ENCODE peak calls at places on chromosomes 3 and 15, in seven cellular contexts. One of them, this sample, is unnamed.

GRCh38 chr3:59115355-59116136 is 65.7 kb upstream of the CFAP20DC start:
- DNase-seq in IMR-90: peak
- DNase-seq in neuronal stem cell: no peak
- DNase-seq in H9: no peak
- DNase-seq in mesenchymal stem cell: no peak
- DNase-seq in H1: no peak
- DNase-seq in trophoblast cell: no peak
- DNase-seq in this sample: no peak

GRCh38 chr3:45988100-45988761 is 7.4 kb downstream of the FYCO1 start:
- DNase-seq in IMR-90: no peak
- DNase-seq in neuronal stem cell: no peak
- DNase-seq in H9: no peak
- DNase-seq in mesenchymal stem cell: no peak
- DNase-seq in H1: no peak
- DNase-seq in trophoblast cell: no peak
- DNase-seq in this sample: no peak

GRCh38 chr3:191484461-191484860 is 23.5 kb downstream of the PYDC2 start:
- DNase-seq in IMR-90: no peak
- DNase-seq in neuronal stem cell: no peak
- DNase-seq in H9: no peak
- DNase-seq in mesenchymal stem cell: no peak
- DNase-seq in H1: no peak
- DNase-seq in trophoblast cell: no peak
- DNase-seq in this sample: no peak

GRCh38 chr3:119529883-119530282 is 29.5 kb downstream of the CD80 start:
- DNase-seq in IMR-90: peak
- DNase-seq in neuronal stem cell: no peak
- DNase-seq in H9: no peak
- DNase-seq in mesenchymal stem cell: peak
- DNase-seq in H1: no peak
- DNase-seq in trophoblast cell: peak
- DNase-seq in this sample: no peak

GRCh38 chr15:51401872-51402517 is 60.5 kb downstream of the GLDN start:
- DNase-seq in IMR-90: peak
- DNase-seq in neuronal stem cell: peak
- DNase-seq in H9: peak
- DNase-seq in mesenchymal stem cell: peak
- DNase-seq in H1: no peak
- DNase-seq in trophoblast cell: peak
- DNase-seq in this sample: peak

GRCh38 chr15:82177291-82178010 is 85.1 kb downstream of the EFL1 start:
- DNase-seq in IMR-90: peak
- DNase-seq in neuronal stem cell: no peak
- DNase-seq in H9: no peak
- DNase-seq in mesenchymal stem cell: peak
- DNase-seq in H1: no peak
- DNase-seq in trophoblast cell: no peak
- DNase-seq in this sample: peak

GRCh38 chr3:46985588-46985987 is 6.1 kb downstream of the NBEAL2 start:
- DNase-seq in IMR-90: no peak
- DNase-seq in neuronal stem cell: no peak
- DNase-seq in H9: no peak
- DNase-seq in mesenchymal stem cell: no peak
- DNase-seq in H1: no peak
- DNase-seq in trophoblast cell: no peak
- DNase-seq in this sample: no peak

GRCh38 chr3:81027344-81027743 is 734.1 kb downstream of the GBE1 start:
- DNase-seq in IMR-90: no peak
- DNase-seq in neuronal stem cell: no peak
- DNase-seq in H9: no peak
- DNase-seq in mesenchymal stem cell: no peak
- DNase-seq in H1: no peak
- DNase-seq in trophoblast cell: no peak
- DNase-seq in this sample: no peak

GRCh38 chr3:54243960-54244359 is 121.6 kb downstream of the CACNA2D3 start:
- DNase-seq in IMR-90: no peak
- DNase-seq in neuronal stem cell: no peak
- DNase-seq in H9: no peak
- DNase-seq in mesenchymal stem cell: no peak
- DNase-seq in H1: no peak
- DNase-seq in trophoblast cell: no peak
- DNase-seq in this sample: no peak

GRCh38 chr3:13332740-13333139 is 87.4 kb downstream of the NUP210 start:
- DNase-seq in IMR-90: no peak
- DNase-seq in neuronal stem cell: no peak
- DNase-seq in H9: no peak
- DNase-seq in mesenchymal stem cell: no peak
- DNase-seq in H1: no peak
- DNase-seq in trophoblast cell: no peak
- DNase-seq in this sample: no peak

GRCh38 chr15:89174476-89174875 is 46.9 kb downstream of the RLBP1 start:
- DNase-seq in IMR-90: no peak
- DNase-seq in neuronal stem cell: no peak
- DNase-seq in H9: no peak
- DNase-seq in mesenchymal stem cell: no peak
- DNase-seq in H1: no peak
- DNase-seq in trophoblast cell: no peak
- DNase-seq in this sample: no peak

GRCh38 chr15:49982586-49982985 is 136.4 kb downstream of the ATP8B4 start:
- DNase-seq in IMR-90: peak
- DNase-seq in neuronal stem cell: no peak
- DNase-seq in H9: no peak
- DNase-seq in mesenchymal stem cell: peak
- DNase-seq in H1: no peak
- DNase-seq in trophoblast cell: no peak
- DNase-seq in this sample: no peak

GRCh38 chr15:94704421-94704820 is 473.1 kb downstream of the MCTP2 start:
- DNase-seq in IMR-90: no peak
- DNase-seq in neuronal stem cell: no peak
- DNase-seq in H9: no peak
- DNase-seq in mesenchymal stem cell: no peak
- DNase-seq in H1: no peak
- DNase-seq in trophoblast cell: no peak
- DNase-seq in this sample: no peak

GRCh38 chr3:124999317-124999716 is 56.5 kb downstream of the HEG1 start:
- DNase-seq in IMR-90: no peak
- DNase-seq in neuronal stem cell: no peak
- DNase-seq in H9: no peak
- DNase-seq in mesenchymal stem cell: no peak
- DNase-seq in H1: no peak
- DNase-seq in trophoblast cell: no peak
- DNase-seq in this sample: no peak

GRCh38 chr3:172848910-172849309 is 98.4 kb downstream of the ECT2 start:
- DNase-seq in IMR-90: peak
- DNase-seq in neuronal stem cell: no peak
- DNase-seq in H9: no peak
- DNase-seq in mesenchymal stem cell: peak
- DNase-seq in H1: no peak
- DNase-seq in trophoblast cell: peak
- DNase-seq in this sample: no peak

GRCh38 chr3:172844428-172844827 is 93.9 kb downstream of the ECT2 start:
- DNase-seq in IMR-90: no peak
- DNase-seq in neuronal stem cell: no peak
- DNase-seq in H9: no peak
- DNase-seq in mesenchymal stem cell: peak
- DNase-seq in H1: no peak
- DNase-seq in trophoblast cell: peak
- DNase-seq in this sample: no peak

GRCh38 chr3:172847292-172847691 is 96.8 kb downstream of the ECT2 start:
- DNase-seq in IMR-90: no peak
- DNase-seq in neuronal stem cell: no peak
- DNase-seq in H9: no peak
- DNase-seq in mesenchymal stem cell: no peak
- DNase-seq in H1: no peak
- DNase-seq in trophoblast cell: no peak
- DNase-seq in this sample: no peak

GRCh38 chr3:172846706-172847105 is 96.2 kb downstream of the ECT2 start:
- DNase-seq in IMR-90: no peak
- DNase-seq in neuronal stem cell: no peak
- DNase-seq in H9: no peak
- DNase-seq in mesenchymal stem cell: no peak
- DNase-seq in H1: no peak
- DNase-seq in trophoblast cell: no peak
- DNase-seq in this sample: no peak

DNA sequence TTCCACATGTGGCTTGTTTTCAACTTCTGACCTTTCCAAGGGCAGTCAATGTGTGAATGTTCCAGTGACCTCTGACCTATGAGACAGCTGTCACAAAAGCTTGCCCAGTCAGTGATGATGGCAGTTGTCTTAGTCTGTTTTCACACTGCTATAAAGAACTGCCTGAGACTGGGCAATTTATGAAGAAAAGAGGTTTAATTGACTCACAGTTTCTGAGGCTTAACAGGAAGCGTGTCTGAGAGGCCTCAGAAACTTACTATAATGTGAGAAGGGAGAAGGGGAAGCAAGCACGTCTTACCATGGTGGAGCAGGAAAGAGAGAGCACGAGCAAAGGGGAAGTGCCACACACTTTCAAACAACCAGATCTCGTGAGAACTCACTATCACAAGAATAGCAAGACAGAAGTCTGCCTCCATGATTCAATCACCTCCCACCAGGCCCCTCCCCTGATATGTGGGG is 95.6 kb downstream of the ECT2 start:
- DNase-seq in IMR-90: no peak
- DNase-seq in neuronal stem cell: no peak
- DNase-seq in H9: no peak
- DNase-seq in mesenchymal stem cell: no peak
- DNase-seq in H1: no peak
- DNase-seq in trophoblast cell: no peak
- DNase-seq in this sample: no peak
- H2BK120ac ChIP-seq in IMR-90: no peak
- H2BK120ac ChIP-seq in neuronal stem cell: no peak
- H2BK120ac ChIP-seq in H9: no peak
- H2BK120ac ChIP-seq in mesenchymal stem cell: no peak
- H2BK120ac ChIP-seq in H1: no peak
- H2BK120ac ChIP-seq in trophoblast cell: no peak
- H2BK120ac ChIP-seq in this sample: no peak

GRCh38 chr15:67784856-67785430 is 40.4 kb upstream of the SKOR1 start:
- DNase-seq in IMR-90: no peak
- DNase-seq in neuronal stem cell: no peak
- DNase-seq in H9: no peak
- DNase-seq in mesenchymal stem cell: no peak
- DNase-seq in H1: no peak
- DNase-seq in trophoblast cell: no peak
- DNase-seq in this sample: no peak

GRCh38 chr15:67784057-67784781 is 41.1 kb upstream of the SKOR1 start:
- DNase-seq in IMR-90: no peak
- DNase-seq in neuronal stem cell: no peak
- DNase-seq in H9: no peak
- DNase-seq in mesenchymal stem cell: no peak
- DNase-seq in H1: no peak
- DNase-seq in trophoblast cell: no peak
- DNase-seq in this sample: peak

GRCh38 chr15:67783303-67783702 is 42.0 kb upstream of the SKOR1 start:
- DNase-seq in IMR-90: no peak
- DNase-seq in neuronal stem cell: no peak
- DNase-seq in H9: no peak
- DNase-seq in mesenchymal stem cell: no peak
- DNase-seq in H1: no peak
- DNase-seq in trophoblast cell: no peak
- DNase-seq in this sample: no peak

GRCh38 chr15:67786646-67787045 is 38.7 kb upstream of the SKOR1 start:
- DNase-seq in IMR-90: no peak
- DNase-seq in neuronal stem cell: no peak
- DNase-seq in H9: no peak
- DNase-seq in mesenchymal stem cell: no peak
- DNase-seq in H1: no peak
- DNase-seq in trophoblast cell: no peak
- DNase-seq in this sample: no peak

GRCh38 chr15:67785431-67785830 is 39.9 kb upstream of the SKOR1 start:
- DNase-seq in IMR-90: no peak
- DNase-seq in neuronal stem cell: no peak
- DNase-seq in H9: no peak
- DNase-seq in mesenchymal stem cell: no peak
- DNase-seq in H1: no peak
- DNase-seq in trophoblast cell: no peak
- DNase-seq in this sample: no peak
- H4K8ac ChIP-seq in IMR-90: no peak
- H4K8ac ChIP-seq in neuronal stem cell: no peak
- H4K8ac ChIP-seq in H9: no peak
- H4K8ac ChIP-seq in mesenchymal stem cell: no peak
- H4K8ac ChIP-seq in H1: no peak
- H4K8ac ChIP-seq in trophoblast cell: no peak
- H4K8ac ChIP-seq in this sample: no peak

GRCh38 chr3:87037652-87038051 is 46.7 kb upstream of the VGLL3 start:
- DNase-seq in IMR-90: no peak
- DNase-seq in neuronal stem cell: no peak
- DNase-seq in H9: no peak
- DNase-seq in mesenchymal stem cell: no peak
- DNase-seq in H1: no peak
- DNase-seq in trophoblast cell: peak
- DNase-seq in this sample: no peak

GRCh38 chr3:87036671-87037070 is 45.7 kb upstream of the VGLL3 start:
- DNase-seq in IMR-90: no peak
- DNase-seq in neuronal stem cell: no peak
- DNase-seq in H9: no peak
- DNase-seq in mesenchymal stem cell: no peak
- DNase-seq in H1: no peak
- DNase-seq in trophoblast cell: peak
- DNase-seq in this sample: peak

GRCh38 chr3:87035339-87035738 is 44.4 kb upstream of the VGLL3 start:
- DNase-seq in IMR-90: no peak
- DNase-seq in neuronal stem cell: no peak
- DNase-seq in H9: no peak
- DNase-seq in mesenchymal stem cell: no peak
- DNase-seq in H1: no peak
- DNase-seq in trophoblast cell: no peak
- DNase-seq in this sample: no peak

GRCh38 chr3:87033205-87033604 is 42.3 kb upstream of the VGLL3 start:
- DNase-seq in IMR-90: no peak
- DNase-seq in neuronal stem cell: no peak
- DNase-seq in H9: no peak
- DNase-seq in mesenchymal stem cell: no peak
- DNase-seq in H1: no peak
- DNase-seq in trophoblast cell: no peak
- DNase-seq in this sample: no peak
- H2BK120ac ChIP-seq in IMR-90: no peak
- H2BK120ac ChIP-seq in neuronal stem cell: no peak
- H2BK120ac ChIP-seq in H9: no peak
- H2BK120ac ChIP-seq in mesenchymal stem cell: no peak
- H2BK120ac ChIP-seq in H1: no peak
- H2BK120ac ChIP-seq in trophoblast cell: no peak
- H2BK120ac ChIP-seq in this sample: no peak

GRCh38 chr3:87349833-87350232 is 73.4 kb upstream of the POU1F1 start:
- DNase-seq in IMR-90: no peak
- DNase-seq in neuronal stem cell: no peak
- DNase-seq in H9: no peak
- DNase-seq in mesenchymal stem cell: no peak
- DNase-seq in H1: no peak
- DNase-seq in trophoblast cell: no peak
- DNase-seq in this sample: no peak
- H4K8ac ChIP-seq in IMR-90: no peak
- H4K8ac ChIP-seq in neuronal stem cell: no peak
- H4K8ac ChIP-seq in H9: no peak
- H4K8ac ChIP-seq in mesenchymal stem cell: no peak
- H4K8ac ChIP-seq in H1: no peak
- H4K8ac ChIP-seq in trophoblast cell: no peak
- H4K8ac ChIP-seq in this sample: no peak

DNA sequence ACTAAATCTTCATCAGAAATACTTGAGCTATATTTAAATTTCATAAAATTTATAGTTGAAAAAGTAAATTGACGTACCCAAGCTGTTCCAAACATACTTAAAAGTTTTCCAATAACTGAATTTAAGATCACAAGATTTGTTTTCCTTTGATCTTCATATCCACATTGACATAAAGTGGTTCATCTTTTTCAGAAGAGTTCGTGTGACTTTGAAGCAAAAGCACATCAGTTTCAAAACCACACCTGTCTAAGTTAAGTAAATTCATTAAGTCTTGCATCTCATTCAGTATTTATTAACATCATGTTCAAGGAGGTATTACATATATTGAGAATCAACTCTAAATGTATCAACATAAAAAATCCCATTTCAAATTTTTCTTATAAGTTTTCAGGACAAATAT is 79.5 kb downstream of the BFSP2 start:
- DNase-seq in IMR-90: no peak
- DNase-seq in neuronal stem cell: no peak
- DNase-seq in H9: no peak
- DNase-seq in mesenchymal stem cell: no peak
- DNase-seq in H1: no peak
- DNase-seq in trophoblast cell: no peak
- DNase-seq in this sample: no peak
- H2BK120ac ChIP-seq in IMR-90: no peak
- H2BK120ac ChIP-seq in neuronal stem cell: no peak
- H2BK120ac ChIP-seq in H9: no peak
- H2BK120ac ChIP-seq in mesenchymal stem cell: no peak
- H2BK120ac ChIP-seq in H1: no peak
- H2BK120ac ChIP-seq in trophoblast cell: no peak
- H2BK120ac ChIP-seq in this sample: no peak